ENCODE peak calls at places on chromosomes 11 and 22, in seven cellular contexts. J, B, M, Y, Z, O and T are unnamed samples.

GRCh38 chr22:35752172-35752832 is 34.6 kb downstream of the APOL5 start:
- DNase-seq in Z (peak), M (no peak), O (no peak), B (no peak), J (no peak), Y (no peak), T (no peak)

GRCh38 chr11:8335683-8336082 is 72.0 kb upstream of the LMO1 start:
- DNase-seq in M (no peak), Y (peak), Z (no peak), J (no peak), B (no peak), O (no peak), T (no peak)

GRCh38 chr22:22737590-22737989 is 93.2 kb downstream of the GGTLC2 start:
- DNase-seq in Y (no peak), B (no peak), M (no peak), Z (no peak), J (no peak), O (no peak), T (no peak)

GRCh38 chr11:34234086-34234740 is 123.6 kb downstream of the ABTB2 start:
- DNase-seq in Z (peak), M (peak), B (peak), J (no peak), O (no peak), Y (peak), T (peak)

GRCh38 chr11:12705874-12706273 is 31.7 kb downstream of the TEAD1 start:
- DNase-seq in Y (no peak), M (no peak), O (no peak), B (no peak), Z (no peak), J (no peak), T (no peak)

GRCh38 chr11:11661356-11662040 is 39.7 kb upstream of the GALNT18 start:
- DNase-seq in M (no peak), Z (no peak), J (no peak), B (no peak), O (no peak), Y (no peak), T (no peak)

GRCh38 chr11:106691807-106692365 is 326.4 kb downstream of the GUCY1A2 start:
- DNase-seq in B (no peak), Y (peak), M (no peak), J (no peak), O (no peak), Z (no peak), T (no peak)

GRCh38 chr11:28727254-28727653 is 619.1 kb downstream of the METTL15 start:
- DNase-seq in B (no peak), M (no peak), Z (no peak), O (no peak), J (no peak), Y (peak), T (no peak)

GRCh38 chr22:43406186-43406790 is 5.5 kb upstream of the MPPED1 start:
- DNase-seq in B (no peak), J (no peak), Y (no peak), O (no peak), M (no peak), Z (no peak), T (no peak)

GRCh38 chr22:48883211-48883960 is 944.3 kb downstream of the BRD1 start:
- DNase-seq in B (no peak), J (no peak), Z (no peak), Y (no peak), M (no peak), O (peak), T (no peak)

GRCh38 chr11:97361812-97362378 is 972.1 kb downstream of the JRKL start:
- DNase-seq in J (no peak), O (no peak), M (no peak), Z (no peak), Y (no peak), B (no peak), T (no peak)

GRCh38 chr22:50020606-50021005 is 8.0 kb upstream of the IL17REL start:
- DNase-seq in J (no peak), B (no peak), O (peak), Z (no peak), M (no peak), Y (no peak), T (no peak)

GRCh38 chr11:5204787-5205186 is 4.3 kb upstream of the OR51V1 start:
- DNase-seq in B (peak), O (no peak), Y (peak), J (no peak), Z (peak), M (no peak), T (peak)

GRCh38 chr11:67612751-67613150 is 6.0 kb downstream of the NDUFV1 start:
- DNase-seq in Z (no peak), B (no peak), Y (no peak), M (no peak), J (no peak), O (peak), T (no peak)

GRCh38 chr11:67615455-67616430 is 9.0 kb downstream of the NDUFV1 start:
- DNase-seq in B (peak), J (peak), Z (peak), Y (no peak), O (peak), M (no peak), T (peak)

GRCh38 chr11:67614730-67615454 is 8.2 kb downstream of the NDUFV1 start:
- DNase-seq in O (peak), B (no peak), J (no peak), Z (no peak), Y (no peak), M (no peak), T (no peak)

GRCh38 chr11:67613313-67613959 is 6.7 kb downstream of the NDUFV1 start:
- DNase-seq in B (no peak), M (no peak), J (no peak), Z (no peak), Y (no peak), O (peak), T (no peak)

DNA sequence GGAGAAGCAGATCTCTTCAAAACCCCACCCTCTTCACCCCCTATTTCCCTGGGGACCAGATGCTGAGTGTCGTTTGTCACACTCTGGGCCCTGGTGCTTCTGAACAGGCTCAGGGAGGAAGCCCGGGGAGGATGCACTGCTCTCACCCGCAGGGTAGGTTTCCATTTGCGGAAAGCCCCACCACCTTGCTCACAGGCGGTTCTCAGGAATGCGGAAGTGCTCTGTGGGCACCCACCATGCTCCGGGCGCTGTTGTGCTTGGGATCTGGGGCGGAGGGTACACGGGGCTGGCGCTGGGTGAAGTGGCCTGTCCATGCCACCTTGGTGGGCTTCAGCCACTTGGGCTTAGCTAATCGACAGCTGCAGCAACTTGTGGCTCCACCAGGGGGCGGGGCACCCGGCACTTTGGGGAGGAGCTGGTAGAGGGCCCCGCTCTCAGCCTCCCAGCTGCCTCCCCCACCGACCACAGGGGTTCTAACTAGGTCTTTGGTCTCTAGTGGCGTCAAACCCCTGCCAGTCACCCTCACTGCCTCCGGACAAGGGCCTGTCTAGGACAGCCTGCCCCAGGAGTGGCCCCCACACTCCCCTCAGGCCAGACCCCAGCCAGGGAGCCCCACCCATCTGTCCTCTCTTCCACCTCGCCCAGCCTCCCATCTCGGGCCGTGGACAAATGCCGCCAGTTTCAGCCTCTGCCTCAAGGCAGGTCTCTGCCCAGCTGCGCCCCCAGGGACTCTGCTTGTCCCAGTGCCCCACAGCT is 7.4 kb downstream of the NDUFV1 start:
- DNase-seq in M (no peak), Z (peak), O (peak), Y (peak), J (peak), B (peak), T (peak)
- TF ChIP-seq POLR2A in M (peak), Z (peak), O (no peak), Y (no peak), J (no peak), B (no peak), T (no peak)

GRCh38 chr11:47187723-47188122 is 1.5 kb upstream of the PACSIN3 start:
- DNase-seq in Z (no peak), M (no peak), Y (no peak), J (no peak), B (no peak), O (no peak), T (no peak)

GRCh38 chr11:47188262-47188661 is 2.0 kb upstream of the PACSIN3 start:
- DNase-seq in B (no peak), J (no peak), Z (no peak), Y (no peak), M (no peak), O (no peak), T (no peak)

GRCh38 chr11:47186076-47186936 is at the start of gene PACSIN3:
- DNase-seq in M (no peak), B (no peak), J (no peak), Z (peak), O (peak), Y (peak), T (peak)

GRCh38 chr11:47185305-47186075 is 744 bp downstream of the PACSIN3 start:
- DNase-seq in M (peak), B (no peak), Z (peak), Y (peak), J (peak), O (no peak), T (no peak)

DNA sequence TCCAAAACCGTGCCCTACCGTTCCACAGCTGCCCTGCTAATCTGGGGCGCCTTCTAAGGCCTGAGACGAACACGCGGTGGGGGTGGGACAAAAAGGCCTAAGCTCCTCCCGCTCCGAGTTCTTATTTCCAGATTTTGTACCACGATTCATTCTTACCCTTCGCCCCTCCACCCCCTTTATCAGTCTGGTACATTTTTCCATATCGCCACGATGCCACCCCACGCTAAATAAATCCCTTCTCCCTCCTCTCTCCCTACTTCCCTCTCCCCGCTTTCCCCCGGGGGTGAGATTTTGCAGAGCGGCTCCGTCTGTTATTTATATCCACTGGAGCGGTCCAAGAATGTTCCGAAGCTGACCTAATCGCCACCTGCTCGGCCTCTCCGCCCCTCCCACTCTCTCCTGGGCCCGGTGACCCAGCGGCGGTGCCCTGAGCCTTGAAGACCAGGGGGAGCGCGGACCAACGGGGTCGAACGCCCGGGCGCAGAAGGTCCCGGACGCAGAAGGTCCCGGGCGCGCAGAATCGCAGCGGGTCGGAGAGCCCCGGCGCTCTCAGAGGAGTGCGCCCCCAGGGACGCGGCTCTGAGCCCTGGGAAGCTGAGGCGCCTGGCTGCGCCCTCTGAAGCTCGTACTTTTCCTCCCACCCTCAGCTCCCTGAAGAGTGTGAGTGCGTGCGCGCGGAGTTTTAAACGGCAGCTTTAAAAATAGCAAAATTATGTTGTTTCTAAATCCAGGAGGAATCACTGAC is 875 bp upstream of the PACSIN3 start:
- DNase-seq in Y (peak), B (no peak), O (no peak), M (no peak), Z (peak), J (peak), T (peak)
- TF ChIP-seq POLR2A in Y (no peak), B (peak), O (no peak), M (no peak), Z (no peak), J (no peak), T (no peak)

GRCh38 chr22:31583861-31584485 is 78.0 kb downstream of the PISD start:
- DNase-seq in Z (no peak), Y (peak), M (no peak), O (no peak), J (no peak), B (no peak), T (no peak)

GRCh38 chr22:31584804-31585160 is 77.2 kb downstream of the PISD start:
- DNase-seq in M (no peak), Y (no peak), Z (no peak), J (no peak), B (no peak), O (no peak), T (no peak)

GRCh38 chr22:31585161-31585859 is 76.7 kb downstream of the PISD start:
- DNase-seq in B (no peak), Y (peak), M (no peak), O (no peak), Z (peak), J (no peak), T (peak)

GRCh38 chr22:31586137-31586920 is 75.7 kb downstream of the PISD start:
- DNase-seq in Z (no peak), J (peak), Y (peak), M (no peak), O (no peak), B (no peak), T (peak)

DNA sequence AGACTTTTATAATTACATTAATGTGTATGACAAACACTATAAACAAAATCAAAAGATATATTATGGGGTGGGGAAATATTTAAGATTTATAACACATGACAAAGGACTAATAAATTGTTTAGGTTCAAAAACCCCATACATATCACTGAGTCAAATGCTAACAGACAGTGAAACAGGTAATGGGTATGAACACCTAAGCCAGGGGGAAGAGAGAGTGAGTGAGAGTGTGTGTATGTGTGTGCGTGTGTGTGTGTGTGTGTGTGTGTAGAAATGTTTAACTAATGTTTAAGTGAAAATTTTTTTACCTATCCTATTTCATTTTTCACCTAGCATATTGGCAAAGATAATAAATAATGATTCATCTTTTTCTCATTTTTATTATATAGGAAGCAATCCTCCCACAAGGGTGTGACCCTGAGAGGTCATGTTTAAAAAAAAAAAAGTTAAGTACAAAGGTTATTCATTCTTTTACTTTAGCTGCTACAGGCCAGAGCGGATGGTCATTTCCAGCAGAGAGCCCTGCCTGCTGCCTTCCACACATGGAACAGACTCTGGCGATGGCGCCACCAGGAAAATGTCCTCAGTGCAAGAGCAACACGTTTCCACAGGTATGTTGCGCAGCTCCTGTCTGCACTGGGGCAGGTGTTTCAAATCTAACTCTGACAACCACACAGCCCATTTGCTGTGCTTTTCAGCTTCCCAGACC is 72.9 kb downstream of the PISD start:
- DNase-seq in M (no peak), O (no peak), J (peak), Z (no peak), B (no peak), Y (no peak), T (no peak)
- TF ChIP-seq POLR2A in M (no peak), O (no peak), J (no peak), Z (no peak), B (no peak), Y (no peak), T (no peak)

GRCh38 chr22:41904450-41905410 is 10.1 kb downstream of the SHISA8 start:
- DNase-seq in Z (no peak), J (no peak), M (no peak), B (no peak), O (no peak), Y (no peak), T (no peak)
- TF ChIP-seq POLR2A in Z (no peak), J (no peak), M (no peak), B (no peak), O (no peak), Y (no peak), T (no peak)

DNA sequence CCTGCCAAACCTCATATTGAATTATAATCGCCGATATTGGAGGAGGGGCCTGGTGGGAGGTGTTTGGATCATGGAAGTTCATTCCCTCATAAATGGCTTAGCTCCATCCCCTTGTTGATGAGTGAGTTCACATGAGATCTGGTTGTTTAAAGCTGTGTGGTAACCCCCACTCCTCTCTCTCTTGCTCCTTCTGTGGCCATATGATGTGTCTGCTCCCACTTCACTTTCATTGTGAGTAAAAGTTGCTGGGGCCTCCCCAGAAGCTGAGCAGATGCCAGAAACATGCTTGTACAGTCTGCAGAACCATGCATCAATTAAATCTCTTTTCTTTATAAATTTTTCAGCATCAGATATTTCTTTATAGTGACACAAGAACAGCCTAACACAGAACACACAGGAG is 929.0 kb upstream of the FAT3 start:
- DNase-seq in B (no peak), M (no peak), Z (no peak), Y (peak), J (no peak), O (no peak), T (no peak)
- TF ChIP-seq POLR2A in B (no peak), M (no peak), Z (no peak), Y (no peak), J (no peak), O (no peak), T (no peak)

DNA sequence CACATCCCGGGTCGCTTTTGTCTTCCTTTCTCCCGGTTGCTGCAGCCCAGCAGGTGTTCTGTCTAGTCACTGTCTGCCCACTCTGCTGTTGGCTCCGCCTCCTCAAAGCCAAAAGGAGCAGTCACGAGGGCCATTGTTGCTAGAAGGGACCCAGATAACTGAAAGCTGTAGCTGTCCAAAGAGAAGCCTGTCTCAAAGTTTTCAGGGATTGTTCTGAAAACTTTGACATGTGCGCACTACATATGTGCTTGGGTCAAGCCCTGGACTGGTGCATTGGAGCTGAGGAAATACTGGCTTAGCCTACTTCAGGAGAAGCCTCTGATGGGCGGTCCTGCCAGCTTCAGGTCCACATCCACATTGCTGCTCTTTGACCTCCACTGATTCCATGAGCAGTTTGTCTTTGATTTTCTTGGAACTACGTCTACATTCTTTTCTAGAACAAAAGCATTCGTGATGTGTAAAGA is 8.8 kb upstream of the OR2AT4 start:
- DNase-seq in O (no peak), Y (no peak), B (peak), J (no peak), M (no peak), Z (no peak), T (peak)
- TF ChIP-seq POLR2A in O (no peak), Y (no peak), B (no peak), J (no peak), M (no peak), Z (no peak), T (no peak)

GRCh38 chr11:6321356-6321755 is 1.1 kb upstream of the CAVIN3 start:
- DNase-seq in B (no peak), Y (no peak), M (no peak), J (no peak), O (no peak), Z (no peak), T (no peak)

GRCh38 chr11:6321961-6322362 is 1.7 kb upstream of the CAVIN3 start:
- DNase-seq in J (no peak), M (no peak), B (peak), O (no peak), Z (peak), Y (peak), T (no peak)

GRCh38 chr11:6319001-6319878 is 1.1 kb downstream of the CAVIN3 start:
- DNase-seq in Z (no peak), J (peak), B (no peak), M (no peak), O (peak), Y (peak), T (no peak)

GRCh38 chr11:6320411-6321207 is at the start of gene CAVIN3:
- DNase-seq in J (peak), Y (peak), Z (peak), M (peak), O (peak), B (peak), T (peak)

GRCh38 chr11:6319879-6320410 is 356 bp downstream of the CAVIN3 start:
- DNase-seq in B (peak), O (peak), Z (no peak), M (peak), Y (peak), J (peak), T (peak)
- TF ChIP-seq POLR2A in B (peak), O (no peak), Z (no peak), M (no peak), Y (no peak), J (no peak), T (no peak)